ENCODE peak calls at places on chromosome 16, in seven cellular contexts. One of them, this sample, is unnamed.

GRCh38 chr16:65660390-65660789 is 538.5 kb upstream of the CDH11 start:
- DNase-seq in GM12878: no peak
- DNase-seq in HCT116: no peak
- DNase-seq in endothelial cell of umbilical vein: no peak
- DNase-seq in esophagus muscularis mucosa: no peak
- DNase-seq in SK-N-SH: no peak
- DNase-seq in H1: no peak
- DNase-seq in this sample: no peak

GRCh38 chr16:24544640-24545039 is 5.3 kb downstream of the RBBP6 start:
- DNase-seq in H1: no peak
- DNase-seq in SK-N-SH: no peak
- DNase-seq in HCT116: no peak
- DNase-seq in GM12878: no peak
- DNase-seq in esophagus muscularis mucosa: no peak
- DNase-seq in endothelial cell of umbilical vein: peak
- DNase-seq in this sample: no peak

GRCh38 chr16:24972608-24973220 is 42.5 kb downstream of the ARHGAP17 start:
- DNase-seq in H1: no peak
- DNase-seq in GM12878: no peak
- DNase-seq in SK-N-SH: no peak
- DNase-seq in endothelial cell of umbilical vein: no peak
- DNase-seq in esophagus muscularis mucosa: no peak
- DNase-seq in HCT116: no peak
- DNase-seq in this sample: no peak

GRCh38 chr16:86609115-86609514 is 30.8 kb downstream of the FOXL1 start:
- DNase-seq in H1: no peak
- DNase-seq in GM12878: no peak
- DNase-seq in SK-N-SH: no peak
- DNase-seq in esophagus muscularis mucosa: no peak
- DNase-seq in endothelial cell of umbilical vein: no peak
- DNase-seq in HCT116: no peak
- DNase-seq in this sample: no peak

GRCh38 chr16:81541314-81541713 is 96.7 kb downstream of the CMIP start:
- DNase-seq in HCT116: no peak
- DNase-seq in esophagus muscularis mucosa: no peak
- DNase-seq in GM12878: no peak
- DNase-seq in SK-N-SH: no peak
- DNase-seq in H1: no peak
- DNase-seq in endothelial cell of umbilical vein: no peak
- DNase-seq in this sample: no peak

GRCh38 chr16:48299471-48299870 is 52.1 kb upstream of the ABCC11 start:
- DNase-seq in endothelial cell of umbilical vein: no peak
- DNase-seq in HCT116: no peak
- DNase-seq in esophagus muscularis mucosa: no peak
- DNase-seq in H1: no peak
- DNase-seq in GM12878: no peak
- DNase-seq in SK-N-SH: no peak
- DNase-seq in this sample: no peak

GRCh38 chr16:10749680-10750035 is 6.0 kb downstream of the NUBP1 start:
- DNase-seq in SK-N-SH: no peak
- DNase-seq in esophagus muscularis mucosa: no peak
- DNase-seq in HCT116: no peak
- DNase-seq in H1: no peak
- DNase-seq in endothelial cell of umbilical vein: no peak
- DNase-seq in GM12878: no peak
- DNase-seq in this sample: no peak

GRCh38 chr16:77868478-77868877 is 80.1 kb downstream of the VAT1L start:
- DNase-seq in esophagus muscularis mucosa: no peak
- DNase-seq in H1: no peak
- DNase-seq in HCT116: no peak
- DNase-seq in SK-N-SH: no peak
- DNase-seq in endothelial cell of umbilical vein: no peak
- DNase-seq in GM12878: peak
- DNase-seq in this sample: no peak

GRCh38 chr16:82638095-82638798 is 11.5 kb downstream of the CDH13 start:
- DNase-seq in H1: no peak
- DNase-seq in GM12878: no peak
- DNase-seq in endothelial cell of umbilical vein: peak
- DNase-seq in HCT116: no peak
- DNase-seq in esophagus muscularis mucosa: no peak
- DNase-seq in SK-N-SH: no peak
- DNase-seq in this sample: no peak

GRCh38 chr16:68287276-68288251 is 23.2 kb downstream of the SLC7A6OS start:
- DNase-seq in esophagus muscularis mucosa: no peak
- DNase-seq in GM12878: no peak
- DNase-seq in SK-N-SH: no peak
- DNase-seq in H1: no peak
- DNase-seq in HCT116: no peak
- DNase-seq in endothelial cell of umbilical vein: peak
- DNase-seq in this sample: no peak

GRCh38 chr16:85490971-85491771 is 122.0 kb upstream of the GSE1 start:
- DNase-seq in HCT116: peak
- DNase-seq in esophagus muscularis mucosa: no peak
- DNase-seq in GM12878: no peak
- DNase-seq in endothelial cell of umbilical vein: no peak
- DNase-seq in SK-N-SH: no peak
- DNase-seq in H1: no peak
- DNase-seq in this sample: no peak

GRCh38 chr16:85494315-85494714 is 118.8 kb upstream of the GSE1 start:
- DNase-seq in H1: no peak
- DNase-seq in HCT116: no peak
- DNase-seq in esophagus muscularis mucosa: no peak
- DNase-seq in endothelial cell of umbilical vein: no peak
- DNase-seq in GM12878: no peak
- DNase-seq in SK-N-SH: no peak
- DNase-seq in this sample: no peak

GRCh38 chr16:85490407-85490806 is 122.7 kb upstream of the GSE1 start:
- DNase-seq in endothelial cell of umbilical vein: no peak
- DNase-seq in esophagus muscularis mucosa: no peak
- DNase-seq in SK-N-SH: no peak
- DNase-seq in HCT116: no peak
- DNase-seq in GM12878: no peak
- DNase-seq in H1: no peak
- DNase-seq in this sample: no peak

GRCh38 chr16:85492617-85492957 is 120.5 kb upstream of the GSE1 start:
- DNase-seq in SK-N-SH: no peak
- DNase-seq in esophagus muscularis mucosa: no peak
- DNase-seq in endothelial cell of umbilical vein: no peak
- DNase-seq in H1: no peak
- DNase-seq in GM12878: no peak
- DNase-seq in HCT116: no peak
- DNase-seq in this sample: no peak

DNA sequence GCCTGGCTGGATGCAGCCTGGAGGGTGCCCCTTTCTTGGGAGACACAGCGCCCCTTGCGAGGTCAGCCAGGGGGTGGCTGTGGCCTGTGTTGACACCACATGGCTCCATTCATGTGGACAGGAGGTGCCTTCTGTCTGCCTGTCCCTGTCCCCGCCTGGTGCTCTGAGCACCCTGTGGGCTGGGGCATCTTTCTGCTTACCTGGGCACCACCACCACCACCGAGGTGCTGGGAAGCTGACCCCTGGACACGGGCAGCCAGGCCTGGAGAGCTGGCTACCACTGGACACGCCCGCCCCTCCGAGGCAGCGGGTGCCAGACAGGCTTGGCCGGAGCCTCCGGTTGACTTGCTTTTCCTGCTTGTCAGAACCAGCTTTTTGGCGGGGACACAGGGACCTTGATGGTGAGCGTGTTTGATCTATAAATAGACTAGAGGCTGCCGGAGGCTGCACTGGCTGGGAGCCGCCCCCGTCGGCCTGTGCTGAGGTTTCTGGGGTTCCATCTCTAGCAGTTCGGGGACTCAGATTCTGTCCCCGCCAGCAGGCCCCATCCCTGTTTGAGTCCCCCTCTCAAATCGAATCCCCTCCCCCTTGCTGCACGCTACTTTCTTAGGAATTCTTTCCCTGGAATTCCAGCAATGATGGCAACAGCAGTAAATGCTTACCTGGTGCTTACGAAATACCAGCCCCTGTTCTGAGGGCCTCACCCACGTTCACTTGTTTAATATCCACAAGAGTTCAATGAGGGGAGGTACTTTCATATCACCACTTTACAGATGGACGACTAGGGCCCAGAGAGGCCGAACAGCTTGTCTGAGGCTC is 121.1 kb upstream of the GSE1 start:
- DNase-seq in GM12878: no peak
- DNase-seq in HCT116: peak
- DNase-seq in endothelial cell of umbilical vein: no peak
- DNase-seq in SK-N-SH: no peak
- DNase-seq in esophagus muscularis mucosa: no peak
- DNase-seq in H1: no peak
- DNase-seq in this sample: no peak
- TF ChIP-seq POLR2AphosphoS5 in GM12878: no peak
- TF ChIP-seq POLR2AphosphoS5 in HCT116: peak
- TF ChIP-seq POLR2AphosphoS5 in endothelial cell of umbilical vein: no peak
- TF ChIP-seq POLR2AphosphoS5 in SK-N-SH: no peak
- TF ChIP-seq POLR2AphosphoS5 in esophagus muscularis mucosa: peak
- TF ChIP-seq POLR2AphosphoS5 in H1: no peak
- TF ChIP-seq POLR2AphosphoS5 in this sample: peak

GRCh38 chr16:73185737-73186136 is 137.8 kb upstream of the ZFHX3 start:
- DNase-seq in GM12878: no peak
- DNase-seq in esophagus muscularis mucosa: no peak
- DNase-seq in endothelial cell of umbilical vein: no peak
- DNase-seq in SK-N-SH: no peak
- DNase-seq in HCT116: no peak
- DNase-seq in H1: no peak
- DNase-seq in this sample: no peak

GRCh38 chr16:73186752-73187151 is 138.8 kb upstream of the ZFHX3 start:
- DNase-seq in HCT116: no peak
- DNase-seq in SK-N-SH: no peak
- DNase-seq in esophagus muscularis mucosa: no peak
- DNase-seq in H1: no peak
- DNase-seq in endothelial cell of umbilical vein: peak
- DNase-seq in GM12878: no peak
- DNase-seq in this sample: no peak

GRCh38 chr16:73189132-73189531 is 141.2 kb upstream of the ZFHX3 start:
- DNase-seq in SK-N-SH: no peak
- DNase-seq in esophagus muscularis mucosa: no peak
- DNase-seq in endothelial cell of umbilical vein: no peak
- DNase-seq in GM12878: no peak
- DNase-seq in H1: no peak
- DNase-seq in HCT116: no peak
- DNase-seq in this sample: no peak

GRCh38 chr16:73183678-73184092 is 135.8 kb upstream of the ZFHX3 start:
- DNase-seq in SK-N-SH: peak
- DNase-seq in endothelial cell of umbilical vein: no peak
- DNase-seq in HCT116: no peak
- DNase-seq in GM12878: no peak
- DNase-seq in esophagus muscularis mucosa: no peak
- DNase-seq in H1: no peak
- DNase-seq in this sample: no peak

GRCh38 chr16:73187163-73187562 is 139.2 kb upstream of the ZFHX3 start:
- DNase-seq in endothelial cell of umbilical vein: peak
- DNase-seq in H1: no peak
- DNase-seq in HCT116: no peak
- DNase-seq in GM12878: no peak
- DNase-seq in esophagus muscularis mucosa: no peak
- DNase-seq in SK-N-SH: no peak
- DNase-seq in this sample: no peak
- TF ChIP-seq CTCF in endothelial cell of umbilical vein: no peak
- TF ChIP-seq CTCF in H1: no peak
- TF ChIP-seq CTCF in HCT116: no peak
- TF ChIP-seq CTCF in GM12878: no peak
- TF ChIP-seq CTCF in esophagus muscularis mucosa: no peak
- TF ChIP-seq CTCF in SK-N-SH: no peak
- TF ChIP-seq CTCF in this sample: no peak

GRCh38 chr16:70438325-70438982 is 446 bp downstream of the ST3GAL2 start:
- DNase-seq in esophagus muscularis mucosa: no peak
- DNase-seq in H1: no peak
- DNase-seq in HCT116: no peak
- DNase-seq in SK-N-SH: no peak
- DNase-seq in endothelial cell of umbilical vein: no peak
- DNase-seq in GM12878: no peak
- DNase-seq in this sample: no peak

GRCh38 chr16:70437017-70437581 is 1.8 kb downstream of the ST3GAL2 start:
- DNase-seq in endothelial cell of umbilical vein: peak
- DNase-seq in HCT116: no peak
- DNase-seq in H1: peak
- DNase-seq in SK-N-SH: peak
- DNase-seq in GM12878: no peak
- DNase-seq in esophagus muscularis mucosa: no peak
- DNase-seq in this sample: no peak

GRCh38 chr16:70438983-70439862 is at the start of gene ST3GAL2:
- DNase-seq in H1: peak
- DNase-seq in GM12878: peak
- DNase-seq in endothelial cell of umbilical vein: peak
- DNase-seq in esophagus muscularis mucosa: peak
- DNase-seq in HCT116: peak
- DNase-seq in SK-N-SH: peak
- DNase-seq in this sample: peak

GRCh38 chr16:70434489-70435260 is 4.2 kb downstream of the ST3GAL2 start:
- DNase-seq in GM12878: no peak
- DNase-seq in esophagus muscularis mucosa: no peak
- DNase-seq in H1: no peak
- DNase-seq in HCT116: no peak
- DNase-seq in endothelial cell of umbilical vein: no peak
- DNase-seq in SK-N-SH: no peak
- DNase-seq in this sample: no peak

DNA sequence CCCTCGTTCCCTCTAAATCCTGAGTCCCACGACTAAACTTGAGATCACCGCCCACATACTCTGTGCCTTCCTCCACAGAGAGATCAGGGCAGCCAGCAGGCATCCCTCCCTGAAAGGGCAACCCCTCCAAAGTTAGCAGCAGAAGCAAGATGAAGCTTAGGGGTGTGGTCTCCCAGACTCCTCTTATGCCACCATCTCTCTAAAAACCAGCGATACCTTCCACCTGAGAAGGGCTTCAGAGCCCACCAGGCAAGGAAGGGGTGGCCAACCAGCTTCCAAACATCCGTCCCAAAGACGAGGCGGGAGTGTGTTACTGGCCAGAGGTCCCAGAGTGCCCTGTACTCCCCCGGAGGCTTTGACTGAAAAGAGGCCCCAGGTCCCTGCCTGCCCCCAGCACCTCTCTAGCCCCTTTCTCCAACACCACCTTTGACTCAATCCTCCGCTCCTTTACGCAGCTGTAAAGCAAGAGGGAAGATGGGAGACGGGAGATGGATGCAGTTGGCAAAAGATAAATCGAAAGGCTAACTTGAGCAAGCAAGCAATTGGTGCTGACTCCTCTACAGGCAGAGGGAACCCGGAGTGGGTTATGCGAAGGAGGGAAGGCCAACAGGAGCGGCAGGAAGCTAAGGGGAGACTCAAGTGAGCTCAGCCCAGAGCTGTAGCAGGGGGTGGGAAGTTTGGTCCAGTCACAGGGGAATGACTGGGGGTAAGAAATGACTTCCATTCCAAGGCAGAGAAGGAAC is 1.1 kb downstream of the ST3GAL2 start:
- DNase-seq in SK-N-SH: peak
- DNase-seq in GM12878: no peak
- DNase-seq in esophagus muscularis mucosa: no peak
- DNase-seq in endothelial cell of umbilical vein: peak
- DNase-seq in H1: no peak
- DNase-seq in HCT116: no peak
- DNase-seq in this sample: no peak
- H3K4me3 ChIP-seq in SK-N-SH: peak
- H3K4me3 ChIP-seq in GM12878: peak
- H3K4me3 ChIP-seq in esophagus muscularis mucosa: peak
- H3K4me3 ChIP-seq in endothelial cell of umbilical vein: peak
- H3K4me3 ChIP-seq in H1: peak
- H3K4me3 ChIP-seq in HCT116: peak
- H3K4me3 ChIP-seq in this sample: peak

GRCh38 chr16:3065069-3065741 is at the start of gene IL32:
- DNase-seq in SK-N-SH: no peak
- DNase-seq in H1: no peak
- DNase-seq in endothelial cell of umbilical vein: peak
- DNase-seq in GM12878: no peak
- DNase-seq in HCT116: no peak
- DNase-seq in esophagus muscularis mucosa: no peak
- DNase-seq in this sample: no peak
- TF ChIP-seq POLR2AphosphoS5 in SK-N-SH: no peak
- TF ChIP-seq POLR2AphosphoS5 in H1: no peak
- TF ChIP-seq POLR2AphosphoS5 in endothelial cell of umbilical vein: no peak
- TF ChIP-seq POLR2AphosphoS5 in GM12878: peak
- TF ChIP-seq POLR2AphosphoS5 in HCT116: no peak
- TF ChIP-seq POLR2AphosphoS5 in esophagus muscularis mucosa: peak
- TF ChIP-seq POLR2AphosphoS5 in this sample: peak